ENCODE peak calls at places on chromosomes 16 and 17, in nine cellular contexts. F, G, A, L, Q, T, N, H and J are unnamed samples.

GRCh38 chr17:73228748-73229236 is 32.9 kb downstream of the CPSF4L start:
- DNase-seq in F (peak), G (peak), A (peak), L (peak), Q (peak), T (no peak), N (peak), H (no peak), J (no peak)

GRCh38 chr17:7438050-7438614 is 1.2 kb upstream of the FGF11 start:
- DNase-seq in F (peak), G (peak), A (peak), L (no peak), Q (peak), T (no peak), N (no peak), H (peak), J (peak)

GRCh38 chr17:43917348-43918025 is 10.2 kb upstream of the MPP2 start:
- DNase-seq in F (peak), G (peak), A (peak), L (peak), Q (peak), T (no peak), N (peak), H (peak), J (no peak)

GRCh38 chr17:79176792-79177601 is 102.4 kb downstream of the ENGASE start:
- DNase-seq in F (no peak), G (no peak), A (peak), L (no peak), Q (no peak), T (no peak), N (no peak), H (no peak), J (no peak)

GRCh38 chr17:50100921-50101345 is 5.8 kb downstream of the PDK2 start:
- DNase-seq in F (peak), G (no peak), A (peak), L (peak), Q (peak), T (no peak), N (no peak), H (peak), J (peak)

GRCh38 chr17:75908201-75908600 is 3.5 kb upstream of the MRPL38 start:
- DNase-seq in F (peak), G (no peak), A (no peak), L (no peak), Q (no peak), T (no peak), N (no peak), H (no peak), J (no peak)

GRCh38 chr17:2954898-2955445 is 108.4 kb downstream of the OR1D5 start:
- DNase-seq in F (peak), G (no peak), A (no peak), L (peak), Q (peak), T (no peak), N (peak), H (no peak), J (no peak)

GRCh38 chr16:6884002-6884401 is 448.6 kb upstream of the RBFOX1 start:
- DNase-seq in F (no peak), G (no peak), A (no peak), L (no peak), Q (no peak), T (no peak), N (peak), H (no peak), J (peak)

GRCh38 chr17:41402161-41402560 is 4.8 kb upstream of the KRT31 start:
- DNase-seq in F (no peak), G (no peak), A (peak), L (peak), Q (no peak), T (no peak), N (no peak), H (peak), J (no peak)

GRCh38 chr17:7407483-7408231 is at the start of gene NLGN2:
- DNase-seq in F (no peak), G (no peak), A (no peak), L (no peak), Q (no peak), T (no peak), N (no peak), H (no peak), J (no peak)

GRCh38 chr16:89709166-89709565 is 7.7 kb upstream of the SPATA2L start:
- DNase-seq in F (peak), G (no peak), A (peak), L (no peak), Q (no peak), T (no peak), N (no peak), H (no peak), J (no peak)

GRCh38 chr16:80544326-80544725 is 3.5 kb downstream of the DYNLRB2 start:
- DNase-seq in F (no peak), G (no peak), A (no peak), L (no peak), Q (no peak), T (no peak), N (no peak), H (no peak), J (no peak)

GRCh38 chr16:80543162-80543561 is 2.4 kb downstream of the DYNLRB2 start:
- DNase-seq in F (no peak), G (no peak), A (no peak), L (no peak), Q (no peak), T (no peak), N (no peak), H (no peak), J (no peak)

GRCh38 chr16:80546249-80546648 is 5.5 kb downstream of the DYNLRB2 start:
- DNase-seq in F (no peak), G (no peak), A (no peak), L (no peak), Q (no peak), T (no peak), N (no peak), H (no peak), J (no peak)

GRCh38 chr16:80540516-80541305 is at the start of gene DYNLRB2:
- DNase-seq in F (peak), G (peak), A (peak), L (peak), Q (peak), T (peak), N (peak), H (peak), J (peak)

DNA sequence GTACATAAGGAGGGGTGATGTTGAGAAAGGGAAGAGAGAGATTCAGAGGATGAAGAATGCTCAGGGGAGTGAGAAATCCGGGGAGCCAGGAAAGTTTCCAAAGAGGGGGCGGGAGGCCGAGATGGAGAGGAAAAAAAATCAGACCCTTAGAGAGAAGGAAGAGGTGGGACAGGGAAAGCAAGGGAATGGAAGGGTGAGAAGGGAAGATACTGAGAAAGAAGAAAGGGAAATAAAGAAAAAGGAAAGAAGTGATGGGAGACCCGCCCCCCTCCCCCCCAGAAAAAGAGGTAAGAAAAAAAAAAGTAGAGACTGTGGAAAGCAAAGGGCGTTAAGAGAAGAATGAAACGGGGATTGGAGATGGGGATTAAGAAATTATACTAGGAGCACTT is 507 bp downstream of the DYNLRB2 start:
- DNase-seq in F (no peak), G (no peak), A (no peak), L (no peak), Q (no peak), T (no peak), N (no peak), H (no peak), J (no peak)
- H3K9ac ChIP-seq in F (no peak), G (peak), A (peak), L (no peak), Q (peak), T (peak), N (peak), H (no peak), J (peak)

DNA sequence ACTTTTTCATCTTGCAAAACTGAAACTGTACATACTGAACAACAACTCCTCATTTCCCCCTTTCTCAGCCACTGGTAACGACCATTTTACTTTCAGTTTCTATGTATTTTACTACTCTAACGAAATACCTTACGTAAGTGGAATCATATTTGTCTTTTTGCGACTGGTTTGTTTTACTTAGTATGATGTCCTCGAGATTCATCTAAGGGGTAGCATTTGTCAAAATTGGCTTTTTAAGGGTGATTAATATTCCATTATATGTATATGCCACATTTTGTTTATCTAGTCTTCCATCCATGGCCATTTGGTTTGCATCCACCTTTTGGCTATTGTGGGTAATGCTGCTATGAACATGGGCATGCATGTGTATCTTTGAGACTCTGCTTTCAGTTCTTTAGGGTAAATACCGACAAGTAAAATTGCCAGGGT is 10.4 kb downstream of the KPNB1 start:
- DNase-seq in F (no peak), G (no peak), A (no peak), L (no peak), Q (peak), T (no peak), N (no peak), H (no peak), J (no peak)
- H3K9ac ChIP-seq in F (no peak), G (no peak), A (no peak), L (no peak), Q (peak), T (no peak), N (no peak), H (no peak), J (no peak)

DNA sequence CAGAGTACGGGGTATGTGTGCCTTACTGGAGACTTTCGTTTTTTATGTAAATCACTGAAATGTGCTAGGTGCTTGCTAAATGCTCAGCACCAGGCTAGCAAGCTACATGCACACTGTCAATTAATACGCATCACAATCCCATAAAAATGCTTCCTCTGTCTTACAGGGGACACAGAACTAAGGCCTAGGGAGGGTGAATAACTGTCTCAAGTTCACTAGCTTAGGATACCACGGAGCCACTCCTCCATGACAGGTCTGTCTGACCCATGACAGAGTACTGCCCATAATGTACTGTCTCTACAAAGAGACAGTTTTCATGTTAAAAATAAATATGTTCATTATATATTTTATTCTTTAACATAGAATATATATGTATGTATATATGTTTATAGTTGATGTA is 28.3 kb upstream of the DYNLRB2 start:
- DNase-seq in F (no peak), G (no peak), A (no peak), L (no peak), Q (no peak), T (no peak), N (no peak), H (no peak), J (no peak)
- H3K9ac ChIP-seq in F (no peak), G (no peak), A (no peak), L (no peak), Q (no peak), T (no peak), N (no peak), H (no peak), J (no peak)

GRCh38 chr16:67989322-67990017 is 9.2 kb upstream of the DPEP3 start:
- DNase-seq in F (no peak), G (no peak), A (peak), L (no peak), Q (no peak), T (no peak), N (no peak), H (no peak), J (no peak)

GRCh38 chr16:67993207-67994036 is 5.9 kb downstream of the DPEP2 start:
- DNase-seq in F (peak), G (peak), A (peak), L (peak), Q (peak), T (peak), N (peak), H (peak), J (peak)

GRCh38 chr16:67995423-67995822 is 3.9 kb downstream of the DPEP2 start:
- DNase-seq in F (no peak), G (no peak), A (no peak), L (no peak), Q (no peak), T (no peak), N (no peak), H (no peak), J (no peak)

GRCh38 chr16:67990018-67990386 is 9.3 kb downstream of the DPEP2 start:
- DNase-seq in F (no peak), G (no peak), A (peak), L (no peak), Q (no peak), T (no peak), N (no peak), H (no peak), J (no peak)

GRCh38 chr16:67992661-67993206 is 6.5 kb downstream of the DPEP2 start:
- DNase-seq in F (no peak), G (no peak), A (no peak), L (no peak), Q (no peak), T (no peak), N (no peak), H (no peak), J (peak)
- H3K9ac ChIP-seq in F (no peak), G (peak), A (no peak), L (no peak), Q (peak), T (no peak), N (peak), H (no peak), J (peak)

GRCh38 chr17:58351710-58352017 is 337 bp downstream of the SUPT4H1 start:
- DNase-seq in F (no peak), G (no peak), A (no peak), L (no peak), Q (no peak), T (no peak), N (no peak), H (no peak), J (no peak)

GRCh38 chr17:58354541-58355216 is 2.7 kb upstream of the SUPT4H1 start:
- DNase-seq in F (no peak), G (no peak), A (no peak), L (no peak), Q (no peak), T (no peak), N (no peak), H (no peak), J (no peak)

GRCh38 chr17:58351182-58351581 is 819 bp downstream of the SUPT4H1 start:
- DNase-seq in F (no peak), G (no peak), A (no peak), L (no peak), Q (no peak), T (no peak), N (peak), H (no peak), J (no peak)

GRCh38 chr17:58352843-58353719 is 1.1 kb upstream of the SUPT4H1 start:
- DNase-seq in F (peak), G (no peak), A (peak), L (peak), Q (peak), T (peak), N (peak), H (peak), J (peak)

DNA sequence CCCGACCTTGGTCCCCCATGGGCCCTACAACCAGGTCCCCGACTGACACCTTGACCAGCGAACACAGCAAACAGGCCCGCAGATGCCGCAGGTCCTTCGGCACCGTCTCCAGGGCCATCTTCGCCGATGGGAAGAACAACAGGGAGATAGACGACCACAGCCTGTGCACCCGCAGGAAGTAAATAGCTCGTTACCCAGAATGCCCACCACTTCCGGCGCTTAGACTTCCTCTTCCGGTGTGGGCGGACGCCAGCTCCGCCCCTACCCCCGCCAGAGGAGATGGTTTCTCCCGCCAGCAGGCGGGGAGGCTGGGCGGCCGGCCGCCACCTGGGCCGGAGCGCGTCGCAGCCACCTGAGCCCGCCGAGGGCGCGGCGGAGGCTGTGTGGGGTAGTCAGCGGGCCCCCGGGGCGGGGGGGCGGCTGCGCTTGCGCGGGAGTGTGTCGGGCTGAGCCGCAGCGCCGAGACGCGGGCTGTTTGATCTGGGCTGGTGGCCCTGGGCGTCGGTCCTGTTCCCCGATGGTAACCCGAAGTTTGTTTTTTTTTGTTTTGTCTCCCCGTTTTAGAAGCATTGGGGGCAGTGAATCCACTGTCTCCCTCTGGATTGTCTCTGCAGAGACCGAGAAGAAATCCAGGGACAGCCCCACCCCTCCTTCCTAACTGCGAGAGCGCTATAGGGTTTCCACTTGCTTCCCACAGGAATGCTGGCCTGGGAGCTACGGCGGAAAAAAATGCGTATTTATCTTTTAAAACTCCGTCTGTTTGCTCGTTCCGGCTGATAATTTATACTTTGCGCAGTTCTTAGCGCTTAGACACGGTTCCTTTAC is at the start of gene SUPT4H1:
- DNase-seq in F (peak), G (peak), A (peak), L (peak), Q (peak), T (peak), N (peak), H (peak), J (peak)
- H3K9ac ChIP-seq in F (peak), G (peak), A (peak), L (peak), Q (peak), T (peak), N (peak), H (peak), J (peak)

GRCh38 chr17:1871743-1872142 is 41.9 kb downstream of the RPA1 start:
- DNase-seq in F (peak), G (no peak), A (no peak), L (no peak), Q (no peak), T (no peak), N (no peak), H (no peak), J (no peak)
- H3K9ac ChIP-seq in F (no peak), G (no peak), A (no peak), L (no peak), Q (no peak), T (no peak), N (no peak), H (no peak), J (no peak)